ENCODE peak calls at places on chromosomes 4 and X, in seven cellular contexts. Z, U, T, N, G, M and Y are unnamed samples.

GRCh38 chr4:61152433-61152832 is 47.7 kb upstream of the ADGRL3 start:
- DNase-seq in Z (no peak), U (no peak), T (no peak), N (no peak), G (no peak), M (no peak), Y (no peak)

GRCh38 chrX:135436966-135437866 is 15.5 kb downstream of the SMIM10L2A start:
- DNase-seq in Z (no peak), U (no peak), T (no peak), N (no peak), G (no peak), M (no peak), Y (no peak)

GRCh38 chrX:30246769-30247489 is at the start of gene MAGEB1:
- DNase-seq in Z (no peak), U (no peak), T (no peak), N (no peak), G (no peak), M (no peak), Y (no peak)

GRCh38 chr4:54484361-54484760 is 173.4 kb upstream of the KIT start:
- DNase-seq in Z (peak), U (no peak), T (no peak), N (no peak), G (no peak), M (peak), Y (no peak)

GRCh38 chrX:1500701-1501624 is 36.0 kb downstream of the P2RY8 start:
- DNase-seq in Z (no peak), U (no peak), T (no peak), N (no peak), G (no peak), M (no peak), Y (no peak)

GRCh38 chrX:38811515-38812239 is 10.4 kb downstream of the MID1IP1 start:
- DNase-seq in Z (no peak), U (no peak), T (no peak), N (no peak), G (no peak), M (no peak), Y (no peak)

GRCh38 chr4:16122784-16123183 is 39.0 kb upstream of the PROM1 start:
- DNase-seq in Z (no peak), U (no peak), T (no peak), N (no peak), G (no peak), M (no peak), Y (no peak)

GRCh38 chr4:27916432-27917184 is 1056.0 kb downstream of the STIM2 start:
- DNase-seq in Z (no peak), U (no peak), T (no peak), N (no peak), G (no peak), M (no peak), Y (no peak)

GRCh38 chrX:87525771-87526229 is 8.2 kb downstream of the KLHL4 start:
- DNase-seq in Z (no peak), U (no peak), T (no peak), N (no peak), G (no peak), M (peak), Y (no peak)

GRCh38 chr4:2388430-2389182 is 29.8 kb downstream of the ZFYVE28 start:
- DNase-seq in Z (no peak), U (no peak), T (no peak), N (no peak), G (no peak), M (no peak), Y (no peak)

GRCh38 chr4:79466621-79467020 is 58.6 kb upstream of the GK2 start:
- DNase-seq in Z (no peak), U (no peak), T (no peak), N (no peak), G (no peak), M (no peak), Y (no peak)